ENCODE peak calls at places on chromosomes 2 and 18, in seven cellular contexts. L is T-helper 2 cell; F is colonic mucosa; R is activated CD4-positive, CD25-positive, alpha-beta regulatory T cell treated with anti-CD3 and anti-CD28 coated beads, Interleukin-2, amount 50 U/mL, for 72 hours; H is DMS153; W is nucleus accumbens; K is LHCN-M2. C is an unnamed sample.

GRCh38 chr18:80086281-80086680 is 22.8 kb upstream of the ADNP2 start:
- DNase-seq in L (no peak), F (no peak), R (no peak), H (no peak), W (no peak), K (peak), C (no peak)

GRCh38 chr2:60316381-60317028 is 236.9 kb downstream of the BCL11A start:
- DNase-seq in L (no peak), F (no peak), R (no peak), H (no peak), W (no peak), K (no peak), C (no peak)

GRCh38 chr2:236717719-236718118 is 148.1 kb downstream of the ACKR3 start:
- DNase-seq in L (no peak), F (no peak), R (no peak), H (no peak), W (no peak), K (no peak), C (no peak)

GRCh38 chr2:85413592-85414421 is 3.6 kb upstream of the CAPG start:
- DNase-seq in L (no peak), F (peak), R (peak), H (no peak), W (no peak), K (no peak), C (peak)

GRCh38 chr2:150424361-150424760 is 63.1 kb downstream of the RND3 start:
- DNase-seq in L (no peak), F (no peak), R (no peak), H (no peak), W (no peak), K (no peak), C (no peak)

GRCh38 chr2:1374281-1374680 is 39.0 kb upstream of the TPO start:
- DNase-seq in L (no peak), F (no peak), R (no peak), H (no peak), W (no peak), K (no peak), C (no peak)

GRCh38 chr2:230893338-230893737 is 28.6 kb downstream of the ITM2C start:
- DNase-seq in L (no peak), F (no peak), R (no peak), H (no peak), W (no peak), K (no peak), C (no peak)

GRCh38 chr2:31886700-31887099 is 124.1 kb downstream of the MEMO1 start:
- DNase-seq in L (no peak), F (no peak), R (no peak), H (no peak), W (no peak), K (peak), C (no peak)

GRCh38 chr18:830315-830901 is 18.4 kb upstream of the YES1 start:
- DNase-seq in L (no peak), F (no peak), R (no peak), H (no peak), W (no peak), K (peak), C (no peak)

GRCh38 chr18:23058746-23059440 is 76.4 kb upstream of the CABLES1 start:
- DNase-seq in L (no peak), F (no peak), R (no peak), H (no peak), W (no peak), K (peak), C (no peak)

GRCh38 chr2:20514596-20515269 is 67.9 kb downstream of the RHOB start:
- DNase-seq in L (no peak), F (no peak), R (no peak), H (no peak), W (no peak), K (peak), C (no peak)

C was measured in left ventricle myocardium superior.